ENCODE peak calls at places on chromosomes 16 and 17, in six cellular contexts. One of them, this sample, is unnamed. For H3K27me3, the result is how much of the 10 kb centered on the place peaks cover.

GRCh38 chr17:80558046-80558445 is 13.4 kb downstream of the RPTOR start:
- DNase-seq in adrenal gland: no peak
- DNase-seq in prostate gland: no peak
- DNase-seq in body of pancreas: no peak
- DNase-seq in esophagus squamous epithelium: no peak
- DNase-seq in IMR-90: no peak
- DNase-seq in this sample: no peak

GRCh38 chr16:75019007-75019406 is 20.2 kb downstream of the ZNRF1 start:
- DNase-seq in IMR-90: peak
- DNase-seq in adrenal gland: no peak
- DNase-seq in esophagus squamous epithelium: no peak
- DNase-seq in prostate gland: no peak
- DNase-seq in body of pancreas: no peak
- DNase-seq in this sample: no peak

GRCh38 chr16:82834156-82834758 is 207.5 kb downstream of the CDH13 start:
- DNase-seq in IMR-90: peak
- DNase-seq in body of pancreas: no peak
- DNase-seq in esophagus squamous epithelium: no peak
- DNase-seq in prostate gland: no peak
- DNase-seq in adrenal gland: no peak
- DNase-seq in this sample: no peak

GRCh38 chr16:35733971-35734702 is 2274.7 kb downstream of the TP53TG3F start:
- DNase-seq in IMR-90: no peak
- DNase-seq in adrenal gland: no peak
- DNase-seq in esophagus squamous epithelium: no peak
- DNase-seq in body of pancreas: no peak
- DNase-seq in prostate gland: no peak
- DNase-seq in this sample: no peak

GRCh38 chr16:83211711-83212110 is 584.9 kb downstream of the CDH13 start:
- DNase-seq in prostate gland: no peak
- DNase-seq in body of pancreas: no peak
- DNase-seq in IMR-90: no peak
- DNase-seq in esophagus squamous epithelium: no peak
- DNase-seq in adrenal gland: no peak
- DNase-seq in this sample: no peak

GRCh38 chr17:81684442-81684911 is 666 bp downstream of the HGS start:
- DNase-seq in esophagus squamous epithelium: no peak
- DNase-seq in adrenal gland: peak
- DNase-seq in prostate gland: no peak
- DNase-seq in body of pancreas: peak
- DNase-seq in IMR-90: peak
- DNase-seq in this sample: no peak

GRCh38 chr16:10824111-10824893 is 5.7 kb upstream of the TVP23A start:
- DNase-seq in esophagus squamous epithelium: no peak
- DNase-seq in adrenal gland: peak
- DNase-seq in prostate gland: peak
- DNase-seq in IMR-90: no peak
- DNase-seq in body of pancreas: peak
- DNase-seq in this sample: no peak

GRCh38 chr17:77323413-77324171 is 182.8 kb downstream of the SEC14L1 start:
- DNase-seq in adrenal gland: peak
- DNase-seq in esophagus squamous epithelium: no peak
- DNase-seq in prostate gland: no peak
- DNase-seq in body of pancreas: peak
- DNase-seq in IMR-90: peak
- DNase-seq in this sample: peak

GRCh38 chr17:51610155-51610554 is 349.8 kb downstream of the UTP18 start:
- DNase-seq in body of pancreas: no peak
- DNase-seq in esophagus squamous epithelium: no peak
- DNase-seq in IMR-90: no peak
- DNase-seq in prostate gland: no peak
- DNase-seq in adrenal gland: no peak
- DNase-seq in this sample: no peak

GRCh38 chr17:8151641-8152111 is 528 bp downstream of the PER1 start:
- DNase-seq in esophagus squamous epithelium: no peak
- DNase-seq in IMR-90: peak
- DNase-seq in prostate gland: peak
- DNase-seq in body of pancreas: peak
- DNase-seq in adrenal gland: peak
- DNase-seq in this sample: peak

GRCh38 chr17:35559495-35559894 is 1.1 kb downstream of the SLFN14 start:
- DNase-seq in prostate gland: no peak
- DNase-seq in IMR-90: no peak
- DNase-seq in esophagus squamous epithelium: no peak
- DNase-seq in adrenal gland: no peak
- DNase-seq in body of pancreas: no peak
- DNase-seq in this sample: no peak

GRCh38 chr17:75845058-75845711 is 981 bp upstream of the UNC13D start:
- DNase-seq in body of pancreas: peak
- DNase-seq in prostate gland: peak
- DNase-seq in adrenal gland: peak
- DNase-seq in IMR-90: peak
- DNase-seq in esophagus squamous epithelium: no peak
- DNase-seq in this sample: peak

GRCh38 chr16:71726491-71727319 is 2.2 kb upstream of the PHLPP2 start:
- DNase-seq in adrenal gland: no peak
- DNase-seq in body of pancreas: no peak
- DNase-seq in prostate gland: no peak
- DNase-seq in esophagus squamous epithelium: no peak
- DNase-seq in IMR-90: no peak
- DNase-seq in this sample: no peak

GRCh38 chr17:73644145-73645049 is at the start of gene SDK2:
- DNase-seq in prostate gland: peak
- DNase-seq in body of pancreas: no peak
- DNase-seq in IMR-90: no peak
- DNase-seq in esophagus squamous epithelium: no peak
- DNase-seq in adrenal gland: no peak
- DNase-seq in this sample: no peak

GRCh38 chr17:77200711-77201110 is 59.9 kb downstream of the SEC14L1 start:
- DNase-seq in prostate gland: no peak
- DNase-seq in body of pancreas: no peak
- DNase-seq in IMR-90: no peak
- DNase-seq in esophagus squamous epithelium: no peak
- DNase-seq in adrenal gland: peak
- DNase-seq in this sample: no peak

GRCh38 chr17:63434951-63435571 is 11.0 kb downstream of the CYB561 start:
- DNase-seq in esophagus squamous epithelium: no peak
- DNase-seq in prostate gland: peak
- DNase-seq in adrenal gland: peak
- DNase-seq in body of pancreas: peak
- DNase-seq in IMR-90: peak
- DNase-seq in this sample: peak

GRCh38 chr17:81329927-81330883 is 35.1 kb upstream of the SLC38A10 start:
- DNase-seq in body of pancreas: no peak
- DNase-seq in IMR-90: no peak
- DNase-seq in esophagus squamous epithelium: no peak
- DNase-seq in prostate gland: no peak
- DNase-seq in adrenal gland: peak
- DNase-seq in this sample: no peak

GRCh38 chr17:40526668-40527067 is 25.2 kb upstream of the TNS4 start:
- DNase-seq in adrenal gland: no peak
- DNase-seq in IMR-90: no peak
- DNase-seq in prostate gland: no peak
- DNase-seq in esophagus squamous epithelium: no peak
- DNase-seq in body of pancreas: no peak
- DNase-seq in this sample: peak

GRCh38 chr16:87919681-87919994 is 16.7 kb downstream of the CA5A start:
- DNase-seq in prostate gland: no peak
- DNase-seq in adrenal gland: no peak
- DNase-seq in body of pancreas: no peak
- DNase-seq in esophagus squamous epithelium: no peak
- DNase-seq in IMR-90: no peak
- DNase-seq in this sample: no peak

GRCh38 chr17:38879878-38880727 is 10.2 kb downstream of the LASP1 start:
- DNase-seq in body of pancreas: peak
- DNase-seq in IMR-90: peak
- DNase-seq in esophagus squamous epithelium: no peak
- DNase-seq in prostate gland: no peak
- DNase-seq in adrenal gland: peak
- DNase-seq in this sample: no peak

GRCh38 chr16:56999409-57000270 is 10.3 kb downstream of the NLRC5 start:
- DNase-seq in esophagus squamous epithelium: no peak
- DNase-seq in prostate gland: no peak
- DNase-seq in IMR-90: no peak
- DNase-seq in body of pancreas: no peak
- DNase-seq in adrenal gland: peak
- DNase-seq in this sample: no peak

DNA sequence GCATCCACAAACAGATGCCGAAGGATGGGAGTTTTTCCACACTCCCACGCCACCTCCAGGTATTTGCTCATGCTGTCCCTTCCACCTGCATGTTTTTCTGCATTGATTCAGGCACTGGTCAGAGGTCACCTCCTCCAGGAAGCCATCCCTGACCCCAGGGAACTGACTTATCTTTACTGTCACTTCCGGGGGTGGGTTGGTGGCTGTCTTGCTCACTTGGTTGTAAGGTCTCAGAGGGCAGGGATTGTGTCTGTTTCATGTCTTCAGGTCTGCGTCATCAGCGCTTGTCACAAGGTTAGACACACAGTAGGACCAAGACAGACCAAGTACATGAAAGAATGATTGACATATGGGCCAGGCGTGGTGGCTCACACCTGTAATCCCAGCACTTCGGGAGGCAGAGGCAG is 1.9 kb upstream of the IL4R start:
- DNase-seq in esophagus squamous epithelium: no peak
- DNase-seq in prostate gland: no peak
- DNase-seq in body of pancreas: no peak
- DNase-seq in IMR-90: no peak
- DNase-seq in adrenal gland: peak
- DNase-seq in this sample: no peak
- H3K27me3 ChIP-seq in esophagus squamous epithelium: under half
- H3K27me3 ChIP-seq in prostate gland: under half
- H3K27me3 ChIP-seq in body of pancreas: under half
- H3K27me3 ChIP-seq in IMR-90: under half
- H3K27me3 ChIP-seq in adrenal gland: under half
- H3K27me3 ChIP-seq in this sample: under half

GRCh38 chr16:3305109-3306068 is at the start of the genes TIGD7 and ZNF75A:
- DNase-seq in body of pancreas: peak
- DNase-seq in IMR-90: peak
- DNase-seq in esophagus squamous epithelium: peak
- DNase-seq in adrenal gland: peak
- DNase-seq in prostate gland: peak
- DNase-seq in this sample: peak
- TF ChIP-seq CTCF in body of pancreas: no peak
- TF ChIP-seq CTCF in IMR-90: peak
- TF ChIP-seq CTCF in esophagus squamous epithelium: peak
- TF ChIP-seq CTCF in adrenal gland: peak
- TF ChIP-seq CTCF in prostate gland: peak
- TF ChIP-seq CTCF in this sample: peak

DNA sequence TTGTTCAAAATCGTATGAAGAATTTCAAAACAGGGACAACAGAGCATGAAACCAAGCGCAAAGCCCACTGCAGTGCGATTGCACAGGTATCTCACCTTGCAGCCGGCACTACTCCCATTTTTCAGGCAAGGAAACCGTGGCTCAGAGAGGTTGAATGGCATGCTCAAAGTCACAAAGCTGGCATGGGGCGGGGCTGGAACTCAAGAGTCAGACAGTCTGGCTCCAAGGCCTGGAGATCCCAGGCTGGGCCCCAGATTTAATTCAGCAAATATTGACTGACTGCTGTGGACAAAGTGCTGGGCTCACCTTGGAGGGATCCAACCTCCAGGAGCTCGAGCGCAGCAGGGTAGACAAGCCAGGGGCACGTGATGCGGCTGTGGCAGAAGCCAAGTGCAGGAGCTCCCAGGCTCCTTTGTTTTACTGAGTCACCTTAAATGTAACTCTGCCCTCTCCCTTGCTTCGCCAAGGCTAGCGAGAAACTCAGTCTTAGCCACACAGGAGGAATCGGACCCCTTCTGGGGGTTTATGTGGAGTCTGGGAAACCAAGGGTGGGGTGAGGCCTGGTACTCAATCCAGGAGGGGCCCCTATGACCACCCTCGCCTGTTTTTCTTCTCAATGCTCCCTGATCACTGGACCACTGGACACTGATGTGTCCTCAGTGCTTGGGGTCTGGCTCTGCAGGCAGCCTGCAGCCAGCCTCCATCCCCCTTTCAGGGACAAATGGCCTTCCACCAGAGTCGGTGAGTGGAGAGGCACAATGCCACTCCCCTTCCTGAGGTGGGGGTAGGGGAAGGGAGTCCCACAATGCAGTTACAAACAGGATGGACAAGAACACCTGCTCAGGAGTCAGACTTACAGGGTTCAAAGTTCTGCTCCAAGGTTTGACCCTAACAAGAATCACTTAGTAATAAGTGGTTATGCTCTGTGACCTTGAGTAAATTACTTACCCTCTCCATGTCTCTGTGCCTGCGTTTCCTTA is 3.9 kb upstream of the SPATA20 start:
- DNase-seq in IMR-90: no peak
- DNase-seq in body of pancreas: peak
- DNase-seq in esophagus squamous epithelium: no peak
- DNase-seq in adrenal gland: peak
- DNase-seq in prostate gland: peak
- DNase-seq in this sample: peak
- TF ChIP-seq POLR2A in IMR-90: no peak
- TF ChIP-seq POLR2A in body of pancreas: no peak
- TF ChIP-seq POLR2A in esophagus squamous epithelium: no peak
- TF ChIP-seq POLR2A in adrenal gland: no peak
- TF ChIP-seq POLR2A in prostate gland: no peak
- TF ChIP-seq POLR2A in this sample: no peak

GRCh38 chr16:79264237-79265104 is 336.1 kb downstream of the MAF start:
- DNase-seq in adrenal gland: no peak
- DNase-seq in esophagus squamous epithelium: no peak
- DNase-seq in IMR-90: no peak
- DNase-seq in prostate gland: no peak
- DNase-seq in body of pancreas: no peak
- DNase-seq in this sample: no peak
- H3K27me3 ChIP-seq in adrenal gland: under half
- H3K27me3 ChIP-seq in esophagus squamous epithelium: under half
- H3K27me3 ChIP-seq in IMR-90: under half
- H3K27me3 ChIP-seq in prostate gland: under half
- H3K27me3 ChIP-seq in body of pancreas: under half
- H3K27me3 ChIP-seq in this sample: under half

GRCh38 chr16:13397126-13397525 is 495.7 kb downstream of the SHISA9 start:
- DNase-seq in IMR-90: no peak
- DNase-seq in body of pancreas: no peak
- DNase-seq in adrenal gland: no peak
- DNase-seq in esophagus squamous epithelium: no peak
- DNase-seq in prostate gland: no peak
- DNase-seq in this sample: no peak
- TF ChIP-seq CTCF in IMR-90: no peak
- TF ChIP-seq CTCF in body of pancreas: no peak
- TF ChIP-seq CTCF in adrenal gland: no peak
- TF ChIP-seq CTCF in esophagus squamous epithelium: no peak
- TF ChIP-seq CTCF in prostate gland: no peak
- TF ChIP-seq CTCF in this sample: no peak

This sample was measured in heart left ventricle.